ENCODE peak calls at places on chromosome 20, in four cellular contexts. S is PC-9, D is OCI-LY7, C is hepatocyte. K is an unnamed sample.
A peak's percentile ranks its signal among the peaks of the same experiment; 100 is the strongest.

GRCh38 chr20:47677314-47678129 is 107.8 kb downstream of the SULF2 start:
- DNase-seq in C (peak; percentile 83), D (peak; percentile 72), S (no peak), K (peak; percentile 13)

GRCh38 chr20:63696311-63696627 is 183 bp upstream of the TNFRSF6B start:
- DNase-seq in S (peak; percentile 28), D (peak; percentile 20), C (peak; percentile 73), K (no peak)

GRCh38 chr20:5282561-5282960 is 34.2 kb downstream of the PROKR2 start:
- DNase-seq in S (no peak), C (no peak), D (no peak), K (no peak)

GRCh38 chr20:24163501-24163900 is 174.9 kb upstream of the GGTLC1 start:
- DNase-seq in D (no peak), S (no peak), C (no peak), K (no peak)

GRCh38 chr20:57867181-57867803 is 157.5 kb upstream of the PMEPA1 start:
- DNase-seq in S (no peak), D (no peak), C (no peak), K (no peak)

GRCh38 chr20:63430891-63431290 is 41.6 kb downstream of the KCNQ2 start:
- DNase-seq in D (no peak), S (no peak), C (no peak), K (no peak)

GRCh38 chr20:31547017-31547675 is 32.9 kb downstream of the HM13 start:
- DNase-seq in S (peak; percentile 69), C (peak; percentile 96), D (peak; percentile 87), K (peak; percentile 88)

GRCh38 chr20:19833395-19833794 is 75.3 kb downstream of the RIN2 start:
- DNase-seq in D (no peak), C (no peak), S (no peak), K (no peak)

GRCh38 chr20:5100684-5101347 is 18.9 kb downstream of the PCNA start:
- DNase-seq in D (peak; percentile 70), C (peak; percentile 78), S (peak; percentile 56), K (peak; percentile 53)

GRCh38 chr20:44799691-44800090 is 10.7 kb downstream of the RIMS4 start:
- DNase-seq in S (no peak), D (no peak), C (no peak), K (no peak)

GRCh38 chr20:46937140-46937523 is 42.5 kb downstream of the EYA2 start:
- DNase-seq in S (no peak), C (no peak), D (no peak), K (no peak)

GRCh38 chr20:19998990-19999705 is 18.0 kb upstream of the NAA20 start:
- DNase-seq in D (no peak), S (no peak), C (no peak), K (no peak)

GRCh38 chr20:17543531-17543961 is 12.4 kb upstream of the BFSP1 start:
- DNase-seq in S (no peak), C (peak; percentile 39), D (no peak), K (no peak)

GRCh38 chr20:20405619-20406018 is 37.7 kb downstream of the INSM1 start:
- DNase-seq in D (no peak), S (no peak), C (no peak), K (no peak)

GRCh38 chr20:58389324-58389967 is 417 bp downstream of the VAPB start:
- DNase-seq in D (peak; percentile 59), S (peak; percentile 42), C (peak; percentile 75), K (peak; percentile 51)

GRCh38 chr20:32206383-32207210 is 946 bp downstream of the PLAGL2 start:
- DNase-seq in S (peak; percentile 18), C (peak; percentile 35), D (peak; percentile 31), K (no peak)

GRCh38 chr20:61185181-61185580 is 66.9 kb upstream of the CDH4 start:
- DNase-seq in D (no peak), C (no peak), S (no peak), K (no peak)
- H2AFZ ChIP-seq in D (no peak overlapping the region), C (no peak overlapping the region), S (no peak overlapping the region), K (no peak overlapping the region)

DNA sequence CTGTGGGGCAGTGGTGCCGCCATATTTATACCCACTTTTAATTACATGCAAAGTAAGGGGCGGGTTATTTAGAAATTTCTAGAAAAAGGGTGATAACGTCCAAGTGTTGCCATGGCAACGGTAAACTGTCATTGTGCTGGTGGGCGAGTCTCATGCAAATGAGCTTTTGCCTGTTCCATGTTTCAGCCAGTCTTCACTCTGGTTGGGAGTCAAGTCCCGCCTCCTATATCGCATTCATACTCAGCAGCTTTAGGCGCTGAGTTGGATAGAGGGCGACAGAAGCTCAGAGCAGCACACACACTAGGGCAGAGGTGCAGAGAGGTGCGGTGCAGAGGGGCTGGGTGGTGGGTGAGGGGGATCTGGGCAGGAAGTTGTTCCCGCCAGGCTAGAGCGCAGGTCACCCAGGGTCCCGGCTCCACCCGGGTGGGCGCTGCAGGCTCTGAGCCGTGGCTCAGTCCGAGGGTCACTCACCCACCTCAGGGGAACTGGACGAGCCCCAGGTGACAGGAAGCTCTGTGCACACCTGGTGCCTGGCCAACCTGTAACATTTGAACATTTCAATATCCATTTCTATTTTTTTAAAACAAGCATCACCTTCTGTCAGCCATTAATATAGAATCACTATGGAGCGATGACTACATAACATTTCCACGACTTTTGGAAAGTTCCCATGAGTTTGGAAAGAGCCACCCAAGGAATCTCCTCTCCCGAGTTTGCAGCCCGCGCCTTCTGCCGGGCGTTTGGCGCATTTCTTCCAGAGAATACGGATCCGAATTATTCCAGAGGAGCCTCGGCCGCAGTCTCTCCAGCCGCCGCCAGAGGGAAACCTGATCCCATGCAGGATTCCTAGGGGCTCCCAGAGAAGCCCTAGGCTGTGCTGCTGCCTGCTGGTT is 89.1 kb upstream of the PHACTR3 start:
- DNase-seq in D (peak; percentile 4), S (peak; percentile 42), C (peak; percentile 91), K (no peak)
- TF ChIP-seq CTCF in D (peak; percentile 73), S (peak; percentile 89), C (peak; percentile 91), K (peak; percentile 34)

DNA sequence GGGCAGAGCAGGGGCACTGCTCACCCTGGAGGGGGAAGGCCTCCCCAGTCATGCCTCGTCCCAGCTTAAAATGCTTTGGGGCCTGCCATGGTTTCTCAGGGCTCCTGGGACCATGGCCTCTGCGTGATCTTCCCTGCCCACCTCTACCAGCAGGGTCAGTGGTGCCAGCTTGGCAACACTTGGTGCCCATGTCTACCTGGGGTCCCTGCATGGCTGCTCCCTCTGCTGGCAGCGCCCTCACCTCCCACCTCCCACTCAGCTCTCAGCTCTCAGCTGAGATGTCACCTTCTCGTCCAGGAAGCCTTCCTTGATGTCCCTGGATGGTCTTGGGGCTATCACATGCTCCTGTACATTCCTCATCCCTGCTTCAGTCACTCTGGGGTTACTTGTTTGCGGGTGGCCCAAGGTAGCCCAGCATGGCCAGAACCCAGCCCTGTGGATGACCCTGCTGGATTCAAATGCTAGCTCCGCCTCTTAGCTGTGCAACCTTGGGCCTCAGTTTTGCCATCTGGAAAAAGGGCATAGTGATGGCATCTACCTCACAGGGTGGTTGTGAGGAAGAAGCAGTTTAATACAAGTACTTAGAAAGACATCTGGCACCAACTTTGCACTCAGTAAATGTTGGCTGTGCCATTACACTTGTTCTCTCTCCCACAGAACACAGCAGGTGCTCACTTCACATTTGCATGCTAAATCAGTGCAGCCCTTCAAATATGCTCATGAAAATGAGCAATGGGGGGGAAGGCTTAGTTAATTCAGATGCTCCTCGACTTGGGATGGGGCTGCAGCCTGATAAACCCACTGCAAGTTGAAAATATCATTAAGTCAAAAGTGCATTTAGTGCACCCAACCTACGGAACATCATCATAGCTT is 53.5 kb upstream of the PTPN1 start:
- DNase-seq in C (no peak), S (no peak), D (peak; percentile 8), K (no peak)
- H3K9me2 ChIP-seq in C (no peaks in the 10 kb centered on the region), S (no peaks in the 10 kb centered on the region), D (no peaks in the 10 kb centered on the region), K (no peaks in the 10 kb centered on the region)

GRCh38 chr20:35592339-35592960 is 23.2 kb upstream of the SPAG4 start:
- DNase-seq in C (no peak), D (no peak), S (no peak), K (no peak)
- H2AFZ ChIP-seq in C (no peak overlapping the region), D (peak overlapping the region; percentile 40), S (no peak overlapping the region), K (no peak overlapping the region)

GRCh38 chr20:40255368-40255767 is 433.7 kb downstream of the MAFB start:
- DNase-seq in D (no peak), C (no peak), S (no peak), K (no peak)
- TF ChIP-seq CTCF in D (no peak), C (no peak), S (no peak), K (no peak)

GRCh38 chr20:3133156-3133555 is 26.5 kb downstream of the FASTKD5 start:
- DNase-seq in D (no peak), C (no peak), S (no peak), K (no peak)
- H3K9me2 ChIP-seq in D (no peaks in the 10 kb centered on the region), C (no peaks in the 10 kb centered on the region), S (no peaks in the 10 kb centered on the region), K (no peaks in the 10 kb centered on the region)

GRCh38 chr20:34165246-34165645 is 53.2 kb upstream of the EIF2S2 start:
- DNase-seq in C (no peak), D (no peak), S (no peak), K (no peak)
- H2AFZ ChIP-seq in C (no peak overlapping the region), D (no peak overlapping the region), S (no peak overlapping the region), K (no peak overlapping the region)

DNA sequence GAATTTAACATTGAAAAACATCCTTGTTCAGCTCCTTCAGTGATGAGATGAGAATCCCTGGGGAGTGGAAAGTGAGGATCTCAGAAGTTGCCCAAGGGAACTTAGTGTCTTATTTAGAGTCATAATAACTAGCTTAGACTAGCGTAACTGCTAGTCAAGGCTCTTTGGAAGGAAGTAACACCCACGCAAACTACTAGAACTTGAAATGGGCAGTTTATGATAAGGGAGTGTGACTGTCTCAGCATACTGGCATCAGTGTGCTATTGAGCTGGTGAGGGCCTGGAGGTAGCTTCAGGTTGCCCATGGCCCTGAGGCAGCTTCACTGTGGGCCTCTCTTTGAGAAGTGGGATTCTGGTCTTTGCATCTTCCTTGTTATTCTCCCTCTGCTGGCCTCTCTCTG is 40.1 kb downstream of the SLX4IP start:
- DNase-seq in D (no peak), C (no peak), S (no peak), K (no peak)
- TF ChIP-seq CTCF in D (no peak), C (no peak), S (no peak), K (no peak)

K was measured in MM.1S.